ENCODE peak calls at places on chromosomes 6 and 20, in seven cellular contexts. Y is IMR-90; C is uterus; W is psoas muscle; P is CD8-positive, alpha-beta memory T cell; I is A673; N is DND-41. A is an unnamed sample.
A peak's percentile ranks its signal among the peaks of the same experiment; 100 is the strongest.

GRCh38 chr20:818001-818664 is 15.4 kb upstream of the FAM110A start:
- DNase-seq in Y (no peak), C (no peak), W (no peak), P (no peak), I (no peak), N (no peak), A (no peak)

GRCh38 chr20:61789329-61789728 is 276.4 kb downstream of the TAF4 start:
- DNase-seq in Y (no peak), C (no peak), W (no peak), P (no peak), I (no peak), N (no peak), A (no peak)

GRCh38 chr20:401682-402495 is 6.2 kb upstream of the RBCK1 start:
- DNase-seq in Y (peak; percentile 80), C (no peak), W (no peak), P (no peak), I (no peak), N (peak; percentile 70), A (no peak)

GRCh38 chr20:13149371-13149770 is 71.7 kb upstream of the ISM1 start:
- DNase-seq in Y (no peak), C (no peak), W (no peak), P (no peak), I (no peak), N (no peak), A (no peak)

GRCh38 chr6:91704531-91704930 is 1117.7 kb upstream of the MAP3K7 start:
- DNase-seq in Y (peak; percentile 57), C (no peak), W (no peak), P (no peak), I (no peak), N (no peak), A (no peak)

GRCh38 chr6:153059311-153059710 is 56.8 kb upstream of the MTRF1L start:
- DNase-seq in Y (no peak), C (no peak), W (no peak), P (no peak), I (no peak), N (no peak), A (no peak)

GRCh38 chr20:53922901-53923314 is 147.5 kb downstream of the BCAS1 start:
- DNase-seq in Y (no peak), C (no peak), W (no peak), P (no peak), I (no peak), N (no peak), A (no peak)

GRCh38 chr20:11469795-11470495 is 447.7 kb upstream of the BTBD3 start:
- DNase-seq in Y (no peak), C (no peak), W (no peak), P (no peak), I (no peak), N (no peak), A (no peak)

GRCh38 chr6:92341224-92341623 is 1078.1 kb downstream of the EPHA7 start:
- DNase-seq in Y (peak; percentile 27), C (no peak), W (no peak), P (no peak), I (no peak), N (no peak), A (no peak)

GRCh38 chr6:11667876-11668275 is 110.7 kb downstream of the ADTRP start:
- DNase-seq in Y (no peak), C (no peak), W (no peak), P (no peak), I (no peak), N (no peak), A (no peak)

GRCh38 chr20:53706511-53707031 is 112.9 kb upstream of the ZNF217 start:
- DNase-seq in Y (peak; percentile 83), C (no peak), W (no peak), P (no peak), I (no peak), N (peak; percentile 76), A (no peak)

GRCh38 chr6:106856227-106856874 is 118.2 kb downstream of the CD24 start:
- DNase-seq in Y (no peak), C (no peak), W (no peak), P (no peak), I (no peak), N (no peak), A (no peak)

GRCh38 chr6:18742406-18742805 is 355.3 kb downstream of the RNF144B start:
- DNase-seq in Y (no peak), C (no peak), W (no peak), P (no peak), I (no peak), N (no peak), A (no peak)

GRCh38 chr6:38268342-38268741 is 371.4 kb downstream of the BTBD9 start:
- DNase-seq in Y (no peak), C (no peak), W (no peak), P (no peak), I (no peak), N (no peak), A (no peak)

GRCh38 chr6:36829919-36830544 is 9.2 kb downstream of the CPNE5 start:
- DNase-seq in Y (peak; percentile 22), C (peak; percentile 83), W (peak; percentile 68), P (no peak), I (no peak), N (no peak), A (no peak)

GRCh38 chr6:149061933-149062332 is 255.6 kb upstream of the TAB2 start:
- DNase-seq in Y (no peak), C (no peak), W (no peak), P (no peak), I (no peak), N (no peak), A (no peak)

GRCh38 chr6:81761197-81761596 is 8.7 kb upstream of the TENT5A start:
- DNase-seq in Y (peak; percentile 62), C (no peak), W (no peak), P (no peak), I (peak; percentile 44), N (no peak), A (no peak)

GRCh38 chr20:14997791-14998190 is 660.4 kb upstream of the FLRT3 start:
- DNase-seq in Y (no peak), C (no peak), W (no peak), P (no peak), I (no peak), N (no peak), A (no peak)

GRCh38 chr6:144888621-144889020 is 603.5 kb downstream of the UTRN start:
- DNase-seq in Y (no peak), C (no peak), W (no peak), P (no peak), I (no peak), N (no peak), A (no peak)

GRCh38 chr6:29553268-29554057 is 6.1 kb downstream of the UBD start:
- DNase-seq in Y (peak; percentile 54), C (peak; percentile 72), W (peak; percentile 77), P (no peak), I (peak; percentile 23), N (no peak), A (peak; percentile 91)

GRCh38 chr6:35782424-35782823 is 1.6 kb downstream of the CLPSL1 start:
- DNase-seq in Y (no peak), C (no peak), W (no peak), P (no peak), I (no peak), N (no peak), A (no peak)

DNA sequence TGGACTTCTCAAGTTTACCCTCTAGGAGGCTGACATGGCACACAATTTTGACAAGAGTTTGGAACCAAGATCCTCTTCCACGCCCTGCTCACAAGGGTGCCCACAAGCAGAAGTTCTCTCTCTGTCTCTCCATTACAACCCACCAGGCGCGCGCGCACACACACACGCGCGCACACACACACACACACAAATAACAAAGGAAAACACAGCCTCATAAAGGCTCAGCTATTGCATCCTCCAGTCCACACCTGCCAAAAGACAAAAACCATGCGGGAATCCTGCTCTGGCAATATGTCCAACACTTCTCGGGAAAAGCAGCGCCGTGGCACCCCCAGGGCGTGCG is 870 bp downstream of the PAK5 start:
- DNase-seq in Y (no peak), C (no peak), W (no peak), P (no peak), I (no peak), N (no peak), A (no peak)
- H3K27ac ChIP-seq in Y (no peak overlapping the region), C (no peak overlapping the region), W (no peak overlapping the region), P (no peak overlapping the region), I (no peak overlapping the region), N (no peak overlapping the region), A (no peak overlapping the region)

DNA sequence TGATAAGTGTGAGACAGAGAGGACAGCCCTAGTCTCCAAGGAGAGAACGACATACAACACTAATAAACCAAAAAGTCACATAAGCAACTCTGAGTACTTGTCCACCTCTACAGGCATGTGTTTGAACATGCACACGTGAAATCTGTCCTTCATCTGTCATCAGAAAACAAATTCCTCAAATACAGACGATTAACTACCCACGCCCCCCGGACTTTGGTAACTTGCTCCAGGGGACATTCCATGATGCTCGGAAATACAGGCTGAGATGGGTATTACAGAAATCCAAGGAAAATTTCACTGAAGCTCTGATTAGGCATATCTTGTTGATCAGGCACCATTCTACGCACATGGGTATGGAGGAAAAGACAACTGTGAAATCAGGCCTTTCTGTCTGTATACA is 57.8 kb downstream of the LYRM4 start:
- DNase-seq in Y (no peak), C (no peak), W (no peak), P (no peak), I (no peak), N (no peak), A (no peak)
- H3K36me3 ChIP-seq in Y (no peaks in the 10 kb centered on the region), C (no peaks in the 10 kb centered on the region), W (no peaks in the 10 kb centered on the region), P (no peaks in the 10 kb centered on the region), I (no peaks in the 10 kb centered on the region), N (peaks cover 10% of the 10 kb centered on the region), A (no peaks in the 10 kb centered on the region)

GRCh38 chr6:160765412-160765811 is 63.4 kb downstream of the PLG start:
- DNase-seq in Y (no peak), C (no peak), W (no peak), P (no peak), I (no peak), N (no peak), A (no peak)

GRCh38 chr6:160768101-160768500 is 66.1 kb downstream of the PLG start:
- DNase-seq in Y (no peak), C (no peak), W (no peak), P (no peak), I (no peak), N (no peak), A (no peak)

GRCh38 chr6:160766657-160767018 is 64.6 kb downstream of the PLG start:
- DNase-seq in Y (no peak), C (no peak), W (no peak), P (no peak), I (no peak), N (no peak), A (no peak)

GRCh38 chr6:160767019-160767646 is 65.1 kb downstream of the PLG start:
- DNase-seq in Y (no peak), C (peak; percentile 75), W (peak; percentile 47), P (peak; percentile 9), I (peak; percentile 70), N (no peak), A (peak; percentile 58)

DNA sequence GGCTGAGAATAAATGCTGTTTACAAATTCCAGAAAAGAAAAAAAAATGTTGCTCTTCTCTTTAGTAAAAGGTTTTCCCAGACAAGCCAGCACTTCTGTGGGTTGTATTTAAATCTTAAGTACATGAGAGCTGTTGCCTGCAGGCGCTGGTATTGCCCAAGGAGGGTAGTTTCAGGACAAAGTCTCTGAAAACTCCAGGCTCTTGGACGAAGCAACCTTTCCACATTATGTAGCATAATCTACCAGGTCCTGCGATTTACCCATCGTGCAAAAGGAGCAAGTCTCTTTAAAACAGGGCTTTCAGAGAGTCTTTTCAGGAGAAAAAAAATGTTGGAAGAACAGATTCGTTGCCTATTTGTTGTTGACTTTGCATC is 65.6 kb downstream of the PLG start:
- DNase-seq in Y (no peak), C (no peak), W (no peak), P (no peak), I (no peak), N (no peak), A (no peak)
- H3K4me3 ChIP-seq in Y (no peak overlapping the region), C (peak overlapping the region; percentile 47), W (no peak overlapping the region), P (no peak overlapping the region), I (no peak overlapping the region), N (no peak overlapping the region), A (peak overlapping the region; percentile 31)

GRCh38 chr6:138494312-138494711 is 5.0 kb downstream of the NHSL1 start:
- DNase-seq in Y (no peak), C (no peak), W (no peak), P (no peak), I (no peak), N (no peak), A (no peak)
- H3K27ac ChIP-seq in Y (no peak overlapping the region), C (no peak overlapping the region), W (no peak overlapping the region), P (no peak overlapping the region), I (no peak overlapping the region), N (no peak overlapping the region), A (no peak overlapping the region)